ENCODE peak calls at places on chromosomes 5 and 9, in ten cellular contexts. One of them, this sample, is unnamed.

GRCh38 chr5:96936431-96937221 is 746 bp downstream of the LNPEP start:
- DNase-seq in A673: peak; percentile 32
- DNase-seq in cardiac muscle cell: no peak
- DNase-seq in esophagus squamous epithelium: peak; percentile 13
- DNase-seq in transverse colon: peak; percentile 51
- DNase-seq in CD8-positive, alpha-beta T cell: no peak
- DNase-seq in upper lobe of right lung: peak; percentile 72
- DNase-seq in HCT116: no peak
- DNase-seq in fibroblast of the aortic adventitia: peak; percentile 23
- DNase-seq in SK-N-SH: peak; percentile 28
- DNase-seq in this sample: no peak

GRCh38 chr5:139277171-139277570 is 16.4 kb upstream of the MATR3 start:
- DNase-seq in upper lobe of right lung: no peak
- DNase-seq in SK-N-SH: no peak
- DNase-seq in CD8-positive, alpha-beta T cell: no peak
- DNase-seq in cardiac muscle cell: no peak
- DNase-seq in HCT116: no peak
- DNase-seq in A673: no peak
- DNase-seq in esophagus squamous epithelium: no peak
- DNase-seq in fibroblast of the aortic adventitia: no peak
- DNase-seq in transverse colon: no peak
- DNase-seq in this sample: no peak

GRCh38 chr9:86637515-86637914 is 283.3 kb upstream of the TUT7 start:
- DNase-seq in cardiac muscle cell: peak; percentile 76
- DNase-seq in upper lobe of right lung: peak; percentile 68
- DNase-seq in SK-N-SH: peak; percentile 45
- DNase-seq in esophagus squamous epithelium: no peak
- DNase-seq in A673: peak; percentile 60
- DNase-seq in HCT116: no peak
- DNase-seq in fibroblast of the aortic adventitia: peak; percentile 36
- DNase-seq in transverse colon: no peak
- DNase-seq in CD8-positive, alpha-beta T cell: no peak
- DNase-seq in this sample: no peak

GRCh38 chr5:15703901-15704300 is 203.9 kb downstream of the FBXL7 start:
- DNase-seq in upper lobe of right lung: no peak
- DNase-seq in cardiac muscle cell: peak; percentile 39
- DNase-seq in CD8-positive, alpha-beta T cell: no peak
- DNase-seq in transverse colon: no peak
- DNase-seq in SK-N-SH: no peak
- DNase-seq in HCT116: no peak
- DNase-seq in A673: no peak
- DNase-seq in fibroblast of the aortic adventitia: no peak
- DNase-seq in esophagus squamous epithelium: no peak
- DNase-seq in this sample: no peak

GRCh38 chr9:128635266-128636023 is 21.2 kb downstream of the DYNC2I2 start:
- DNase-seq in fibroblast of the aortic adventitia: peak; percentile 96
- DNase-seq in HCT116: peak; percentile 94
- DNase-seq in esophagus squamous epithelium: no peak
- DNase-seq in A673: peak; percentile 88
- DNase-seq in CD8-positive, alpha-beta T cell: no peak
- DNase-seq in upper lobe of right lung: peak; percentile 96
- DNase-seq in transverse colon: peak; percentile 91
- DNase-seq in SK-N-SH: peak; percentile 81
- DNase-seq in cardiac muscle cell: peak; percentile 97
- DNase-seq in this sample: no peak

GRCh38 chr5:145682197-145682895 is 152.8 kb downstream of the PRELID2 start:
- DNase-seq in SK-N-SH: no peak
- DNase-seq in esophagus squamous epithelium: no peak
- DNase-seq in transverse colon: no peak
- DNase-seq in A673: no peak
- DNase-seq in upper lobe of right lung: no peak
- DNase-seq in fibroblast of the aortic adventitia: peak; percentile 37
- DNase-seq in HCT116: no peak
- DNase-seq in cardiac muscle cell: no peak
- DNase-seq in CD8-positive, alpha-beta T cell: no peak
- DNase-seq in this sample: no peak

GRCh38 chr9:95021166-95021886 is 294.8 kb downstream of the AOPEP start:
- DNase-seq in esophagus squamous epithelium: no peak
- DNase-seq in upper lobe of right lung: no peak
- DNase-seq in SK-N-SH: no peak
- DNase-seq in CD8-positive, alpha-beta T cell: no peak
- DNase-seq in fibroblast of the aortic adventitia: no peak
- DNase-seq in cardiac muscle cell: no peak
- DNase-seq in transverse colon: no peak
- DNase-seq in HCT116: no peak
- DNase-seq in A673: no peak
- DNase-seq in this sample: no peak

GRCh38 chr5:57582578-57583070 is 100.0 kb upstream of the ACTBL2 start:
- DNase-seq in HCT116: no peak
- DNase-seq in cardiac muscle cell: no peak
- DNase-seq in fibroblast of the aortic adventitia: no peak
- DNase-seq in CD8-positive, alpha-beta T cell: no peak
- DNase-seq in transverse colon: no peak
- DNase-seq in SK-N-SH: no peak
- DNase-seq in esophagus squamous epithelium: no peak
- DNase-seq in A673: no peak
- DNase-seq in upper lobe of right lung: no peak
- DNase-seq in this sample: no peak

GRCh38 chr5:90866333-90866732 is 307.7 kb downstream of the ADGRV1 start:
- DNase-seq in esophagus squamous epithelium: no peak
- DNase-seq in upper lobe of right lung: no peak
- DNase-seq in transverse colon: no peak
- DNase-seq in SK-N-SH: peak; percentile 48
- DNase-seq in CD8-positive, alpha-beta T cell: no peak
- DNase-seq in A673: peak; percentile 73
- DNase-seq in fibroblast of the aortic adventitia: peak; percentile 56
- DNase-seq in HCT116: peak; percentile 27
- DNase-seq in cardiac muscle cell: peak; percentile 52
- DNase-seq in this sample: no peak

GRCh38 chr5:132639706-132640130 is 18.3 kb upstream of the IL13 start:
- DNase-seq in transverse colon: no peak
- DNase-seq in cardiac muscle cell: no peak
- DNase-seq in HCT116: no peak
- DNase-seq in A673: no peak
- DNase-seq in esophagus squamous epithelium: no peak
- DNase-seq in fibroblast of the aortic adventitia: no peak
- DNase-seq in upper lobe of right lung: no peak
- DNase-seq in CD8-positive, alpha-beta T cell: no peak
- DNase-seq in SK-N-SH: no peak
- DNase-seq in this sample: no peak

GRCh38 chr9:447230-448025 is 232.8 kb downstream of the DOCK8 start:
- DNase-seq in HCT116: peak; percentile 65
- DNase-seq in esophagus squamous epithelium: no peak
- DNase-seq in upper lobe of right lung: no peak
- DNase-seq in transverse colon: peak; percentile 44
- DNase-seq in A673: no peak
- DNase-seq in fibroblast of the aortic adventitia: peak; percentile 55
- DNase-seq in SK-N-SH: no peak
- DNase-seq in CD8-positive, alpha-beta T cell: peak; percentile 16
- DNase-seq in cardiac muscle cell: peak; percentile 32
- DNase-seq in this sample: no peak

GRCh38 chr9:4137234-4137633 is 162.6 kb downstream of the GLIS3 start:
- DNase-seq in upper lobe of right lung: no peak
- DNase-seq in CD8-positive, alpha-beta T cell: no peak
- DNase-seq in fibroblast of the aortic adventitia: peak; percentile 96
- DNase-seq in HCT116: peak; percentile 85
- DNase-seq in SK-N-SH: no peak
- DNase-seq in esophagus squamous epithelium: no peak
- DNase-seq in A673: peak; percentile 48
- DNase-seq in cardiac muscle cell: peak; percentile 95
- DNase-seq in transverse colon: no peak
- DNase-seq in this sample: no peak

GRCh38 chr9:120702075-120702474 is 12.2 kb downstream of the MEGF9 start:
- DNase-seq in esophagus squamous epithelium: no peak
- DNase-seq in upper lobe of right lung: no peak
- DNase-seq in transverse colon: no peak
- DNase-seq in cardiac muscle cell: no peak
- DNase-seq in HCT116: no peak
- DNase-seq in fibroblast of the aortic adventitia: peak; percentile 15
- DNase-seq in SK-N-SH: no peak
- DNase-seq in A673: no peak
- DNase-seq in CD8-positive, alpha-beta T cell: no peak
- DNase-seq in this sample: no peak

GRCh38 chr5:127599321-127599720 is 49.6 kb upstream of the CTXN3 start:
- DNase-seq in esophagus squamous epithelium: no peak
- DNase-seq in SK-N-SH: no peak
- DNase-seq in cardiac muscle cell: no peak
- DNase-seq in HCT116: no peak
- DNase-seq in A673: no peak
- DNase-seq in upper lobe of right lung: no peak
- DNase-seq in transverse colon: no peak
- DNase-seq in fibroblast of the aortic adventitia: no peak
- DNase-seq in CD8-positive, alpha-beta T cell: no peak
- DNase-seq in this sample: no peak

GRCh38 chr5:148443998-148444397 is 60.2 kb downstream of the FBXO38 start:
- DNase-seq in esophagus squamous epithelium: no peak
- DNase-seq in A673: peak; percentile 76
- DNase-seq in cardiac muscle cell: peak; percentile 81
- DNase-seq in fibroblast of the aortic adventitia: peak; percentile 85
- DNase-seq in HCT116: peak; percentile 45
- DNase-seq in CD8-positive, alpha-beta T cell: no peak
- DNase-seq in SK-N-SH: peak; percentile 52
- DNase-seq in transverse colon: peak; percentile 25
- DNase-seq in upper lobe of right lung: no peak
- DNase-seq in this sample: no peak

GRCh38 chr9:134597957-134598883 is 43.4 kb upstream of the COL5A1 start:
- DNase-seq in SK-N-SH: peak; percentile 37
- DNase-seq in HCT116: no peak
- DNase-seq in cardiac muscle cell: no peak
- DNase-seq in fibroblast of the aortic adventitia: no peak
- DNase-seq in CD8-positive, alpha-beta T cell: no peak
- DNase-seq in transverse colon: no peak
- DNase-seq in A673: no peak
- DNase-seq in upper lobe of right lung: no peak
- DNase-seq in esophagus squamous epithelium: no peak
- DNase-seq in this sample: no peak

GRCh38 chr5:55694152-55694830 is 17.8 kb downstream of the SLC38A9 start:
- DNase-seq in transverse colon: no peak
- DNase-seq in fibroblast of the aortic adventitia: peak; percentile 59
- DNase-seq in cardiac muscle cell: peak; percentile 51
- DNase-seq in upper lobe of right lung: no peak
- DNase-seq in esophagus squamous epithelium: no peak
- DNase-seq in CD8-positive, alpha-beta T cell: no peak
- DNase-seq in HCT116: peak; percentile 48
- DNase-seq in A673: peak; percentile 51
- DNase-seq in SK-N-SH: peak; percentile 21
- DNase-seq in this sample: no peak

GRCh38 chr5:120457839-120458507 is 6.1 kb upstream of the PRR16 start:
- DNase-seq in A673: peak; percentile 57
- DNase-seq in fibroblast of the aortic adventitia: peak; percentile 73
- DNase-seq in SK-N-SH: no peak
- DNase-seq in CD8-positive, alpha-beta T cell: no peak
- DNase-seq in HCT116: peak; percentile 59
- DNase-seq in cardiac muscle cell: peak; percentile 82
- DNase-seq in transverse colon: peak; percentile 81
- DNase-seq in esophagus squamous epithelium: no peak
- DNase-seq in upper lobe of right lung: peak; percentile 84
- DNase-seq in this sample: no peak

DNA sequence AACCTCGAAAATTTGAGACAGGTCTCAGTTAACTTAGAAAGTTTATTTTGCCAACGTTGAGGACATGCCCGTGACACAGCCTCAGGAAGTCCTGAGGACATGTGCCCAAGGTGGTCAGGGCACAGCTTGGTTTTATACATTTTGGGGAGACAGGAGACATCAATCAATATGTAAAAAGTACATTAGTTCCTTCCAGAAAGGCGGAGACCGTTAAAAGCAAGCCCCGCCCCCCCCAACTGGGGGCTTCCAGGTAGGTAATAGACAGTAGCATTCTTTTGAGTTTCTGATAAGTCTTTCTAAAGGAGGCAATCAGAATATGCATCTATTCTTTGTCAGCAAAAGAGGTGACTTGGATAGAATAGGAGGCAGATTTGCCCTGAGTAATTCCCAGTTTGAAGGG is 599 bp upstream of the MOCS2 start:
- DNase-seq in CD8-positive, alpha-beta T cell: no peak
- DNase-seq in transverse colon: no peak
- DNase-seq in SK-N-SH: no peak
- DNase-seq in cardiac muscle cell: no peak
- DNase-seq in upper lobe of right lung: no peak
- DNase-seq in esophagus squamous epithelium: no peak
- DNase-seq in A673: no peak
- DNase-seq in HCT116: no peak
- DNase-seq in fibroblast of the aortic adventitia: no peak
- DNase-seq in this sample: no peak
- H3K4me3 ChIP-seq in CD8-positive, alpha-beta T cell: peak overlapping the region; percentile 59
- H3K4me3 ChIP-seq in transverse colon: peak overlapping the region; percentile 74
- H3K4me3 ChIP-seq in SK-N-SH: peak overlapping the region; percentile 84
- H3K4me3 ChIP-seq in cardiac muscle cell: peak overlapping the region; percentile 65
- H3K4me3 ChIP-seq in upper lobe of right lung: peak overlapping the region; percentile 81
- H3K4me3 ChIP-seq in esophagus squamous epithelium: peak overlapping the region; percentile 83
- H3K4me3 ChIP-seq in A673: peak overlapping the region; percentile 79
- H3K4me3 ChIP-seq in HCT116: peak overlapping the region; percentile 83
- H3K4me3 ChIP-seq in fibroblast of the aortic adventitia: peak overlapping the region; percentile 88
- H3K4me3 ChIP-seq in this sample: peak overlapping the region; percentile 58

GRCh38 chr5:160188968-160189319 is 40.4 kb upstream of the FABP6 start:
- DNase-seq in transverse colon: no peak
- DNase-seq in esophagus squamous epithelium: no peak
- DNase-seq in HCT116: no peak
- DNase-seq in cardiac muscle cell: no peak
- DNase-seq in CD8-positive, alpha-beta T cell: no peak
- DNase-seq in upper lobe of right lung: no peak
- DNase-seq in fibroblast of the aortic adventitia: no peak
- DNase-seq in A673: no peak
- DNase-seq in SK-N-SH: no peak
- DNase-seq in this sample: no peak
- H3K4me3 ChIP-seq in transverse colon: no peak overlapping the region
- H3K4me3 ChIP-seq in esophagus squamous epithelium: peak overlapping the region; percentile 51
- H3K4me3 ChIP-seq in HCT116: no peak overlapping the region
- H3K4me3 ChIP-seq in cardiac muscle cell: no peak overlapping the region
- H3K4me3 ChIP-seq in CD8-positive, alpha-beta T cell: no peak overlapping the region
- H3K4me3 ChIP-seq in upper lobe of right lung: no peak overlapping the region
- H3K4me3 ChIP-seq in fibroblast of the aortic adventitia: no peak overlapping the region
- H3K4me3 ChIP-seq in A673: peak overlapping the region; percentile 31
- H3K4me3 ChIP-seq in SK-N-SH: no peak overlapping the region
- H3K4me3 ChIP-seq in this sample: no peak overlapping the region

GRCh38 chr5:11385251-11385900 is 518.9 kb downstream of the CTNND2 start:
- DNase-seq in upper lobe of right lung: no peak
- DNase-seq in fibroblast of the aortic adventitia: no peak
- DNase-seq in A673: no peak
- DNase-seq in cardiac muscle cell: no peak
- DNase-seq in transverse colon: no peak
- DNase-seq in CD8-positive, alpha-beta T cell: no peak
- DNase-seq in HCT116: no peak
- DNase-seq in esophagus squamous epithelium: no peak
- DNase-seq in SK-N-SH: peak; percentile 23
- DNase-seq in this sample: no peak
- H3K4me3 ChIP-seq in upper lobe of right lung: no peak overlapping the region
- H3K4me3 ChIP-seq in fibroblast of the aortic adventitia: no peak overlapping the region
- H3K4me3 ChIP-seq in A673: no peak overlapping the region
- H3K4me3 ChIP-seq in cardiac muscle cell: peak overlapping the region; percentile 34
- H3K4me3 ChIP-seq in transverse colon: peak overlapping the region; percentile 19
- H3K4me3 ChIP-seq in CD8-positive, alpha-beta T cell: no peak overlapping the region
- H3K4me3 ChIP-seq in HCT116: no peak overlapping the region
- H3K4me3 ChIP-seq in esophagus squamous epithelium: peak overlapping the region; percentile 38
- H3K4me3 ChIP-seq in SK-N-SH: no peak overlapping the region
- H3K4me3 ChIP-seq in this sample: peak overlapping the region; percentile 17

DNA sequence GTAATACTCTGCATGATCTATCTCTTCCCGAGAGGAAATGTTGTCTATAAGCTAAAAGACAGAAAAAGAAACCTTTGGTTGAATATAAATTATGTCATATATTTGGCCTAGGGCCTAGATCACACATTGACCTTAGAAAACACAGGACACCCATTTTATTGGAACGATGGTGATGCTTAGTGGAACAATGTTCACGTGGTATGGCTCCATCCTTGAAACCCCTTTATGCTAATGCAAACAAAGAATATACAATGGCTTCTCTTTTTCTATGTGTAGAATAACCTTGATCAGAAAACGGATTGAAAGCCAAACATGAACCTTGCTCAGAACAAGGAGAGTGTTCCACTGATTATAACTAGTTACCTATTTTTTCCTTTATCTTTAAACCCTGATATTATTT is 24.5 kb downstream of the MRPS27 start:
- DNase-seq in CD8-positive, alpha-beta T cell: no peak
- DNase-seq in upper lobe of right lung: no peak
- DNase-seq in A673: no peak
- DNase-seq in cardiac muscle cell: no peak
- DNase-seq in transverse colon: no peak
- DNase-seq in SK-N-SH: no peak
- DNase-seq in HCT116: no peak
- DNase-seq in fibroblast of the aortic adventitia: no peak
- DNase-seq in esophagus squamous epithelium: no peak
- DNase-seq in this sample: no peak
- H3K4me3 ChIP-seq in CD8-positive, alpha-beta T cell: no peak overlapping the region
- H3K4me3 ChIP-seq in upper lobe of right lung: no peak overlapping the region
- H3K4me3 ChIP-seq in A673: no peak overlapping the region
- H3K4me3 ChIP-seq in cardiac muscle cell: no peak overlapping the region
- H3K4me3 ChIP-seq in transverse colon: no peak overlapping the region
- H3K4me3 ChIP-seq in SK-N-SH: no peak overlapping the region
- H3K4me3 ChIP-seq in HCT116: no peak overlapping the region
- H3K4me3 ChIP-seq in fibroblast of the aortic adventitia: no peak overlapping the region
- H3K4me3 ChIP-seq in esophagus squamous epithelium: no peak overlapping the region
- H3K4me3 ChIP-seq in this sample: no peak overlapping the region